ENCODE peak calls at places on chromosomes 11 and 22, in four cellular contexts. I is cortex of kidney; H is stimulated activated CD4-positive, alpha-beta T cell treated with anti-CD3 and anti-CD28 coated beads, Interleukin-2, amount 100 ng/mL, for 24 hours; Z is HEK293T. K is an unnamed sample.

GRCh38 chr11:72226701-72227100 is 2.1 kb downstream of the INPPL1 start:
- DNase-seq in Z (no peak), I (no peak), H (peak; percentile 16), K (no peak)

GRCh38 chr11:106088896-106089295 is 11.4 kb downstream of the AASDHPPT start:
- DNase-seq in Z (no peak), H (no peak), I (no peak), K (no peak)

GRCh38 chr22:39655736-39656285 is 85.3 kb downstream of the CACNA1I start:
- DNase-seq in H (no peak), Z (no peak), I (no peak), K (no peak)

GRCh38 chr22:40694409-40694808 is 15.1 kb downstream of the MCHR1 start:
- DNase-seq in H (no peak), I (no peak), Z (no peak), K (no peak)

GRCh38 chr11:69333906-69334305 is 40.0 kb downstream of the MYEOV start:
- DNase-seq in H (peak; percentile 8), Z (no peak), I (no peak), K (no peak)

GRCh38 chr11:72292106-72292790 is 48.3 kb upstream of the PHOX2A start:
- DNase-seq in I (no peak), H (no peak), Z (no peak), K (no peak)

GRCh38 chr11:35061516-35062440 is 77.2 kb upstream of the CD44 start:
- DNase-seq in I (no peak), H (no peak), Z (no peak), K (no peak)

GRCh38 chr11:114135737-114136151 is 76.2 kb downstream of the ZBTB16 start:
- DNase-seq in Z (no peak), I (no peak), H (no peak), K (no peak)

GRCh38 chr11:104812416-104812815 is 85.8 kb downstream of the CASP12 start:
- DNase-seq in I (no peak), Z (no peak), H (no peak), K (no peak)

K was measured in 8988T.